ENCODE peak calls at places on chromosomes 5 and 9, in nine cellular contexts. A is OCI-LY7; F is A549; D is astrocyte; G is nephron progenitor cell; U is upper lobe of right lung; Y is transverse colon; O is mucosa of descending colon; N is CD8-positive, alpha-beta T cell. V is an unnamed sample.

GRCh38 chr5:122870219-122870856 is 24.9 kb downstream of the SNX24 start:
- DNase-seq in A (no peak), F (no peak), D (peak), G (no peak), U (no peak), Y (no peak), O (no peak), N (no peak), V (no peak)

GRCh38 chr9:111599948-111600343 is 499 bp upstream of the PTGR1 start:
- DNase-seq in A (no peak), F (peak), D (no peak), G (no peak), U (no peak), Y (no peak), O (no peak), N (no peak), V (no peak)

GRCh38 chr5:72248352-72249032 is 71.5 kb downstream of the MRPS27 start:
- DNase-seq in A (no peak), F (peak), D (peak), G (no peak), U (no peak), Y (peak), O (peak), N (no peak), V (no peak)

GRCh38 chr5:159199225-159199624 is 10.1 kb downstream of the RNF145 start:
- DNase-seq in A (no peak), F (no peak), D (no peak), G (no peak), U (no peak), Y (no peak), O (no peak), N (no peak), V (no peak)

GRCh38 chr5:141664733-141665461 is 13.7 kb upstream of the FCHSD1 start:
- DNase-seq in A (peak), F (peak), D (peak), G (peak), U (peak), Y (peak), O (peak), N (peak), V (peak)

GRCh38 chr9:104557179-104557634 is 11.8 kb upstream of the OR13C8 start:
- DNase-seq in A (peak), F (no peak), D (no peak), G (no peak), U (no peak), Y (no peak), O (no peak), N (no peak), V (no peak)

GRCh38 chr5:99141534-99142135 is 212.8 kb upstream of the CHD1 start:
- DNase-seq in A (no peak), F (peak), D (no peak), G (no peak), U (no peak), Y (no peak), O (no peak), N (no peak), V (no peak)

GRCh38 chr9:135515083-135515511 is 6.1 kb upstream of the LCN1 start:
- DNase-seq in A (no peak), F (no peak), D (no peak), G (no peak), U (peak), Y (no peak), O (no peak), N (no peak), V (peak)

GRCh38 chr5:62689599-62690368 is 111.2 kb downstream of the LRRC70 start:
- DNase-seq in A (no peak), F (no peak), D (no peak), G (no peak), U (no peak), Y (no peak), O (no peak), N (no peak), V (no peak)

GRCh38 chr5:161273410-161273809 is 273.1 kb downstream of the GABRB2 start:
- DNase-seq in A (no peak), F (no peak), D (no peak), G (no peak), U (no peak), Y (no peak), O (no peak), N (no peak), V (no peak)

GRCh38 chr5:28505121-28505520 is 1466.7 kb upstream of the CDH9 start:
- DNase-seq in A (no peak), F (no peak), D (no peak), G (no peak), U (no peak), Y (no peak), O (no peak), N (no peak), V (no peak)

GRCh38 chr9:134570151-134570621 is 71.4 kb upstream of the COL5A1 start:
- DNase-seq in A (no peak), F (no peak), D (no peak), G (no peak), U (peak), Y (no peak), O (no peak), N (no peak), V (no peak)

GRCh38 chr9:37839491-37840461 is 39.2 kb downstream of the DCAF10 start:
- DNase-seq in A (no peak), F (no peak), D (no peak), G (no peak), U (no peak), Y (no peak), O (no peak), N (no peak), V (no peak)

GRCh38 chr5:174464504-174465165 is 259.7 kb upstream of the MSX2 start:
- DNase-seq in A (no peak), F (no peak), D (no peak), G (no peak), U (no peak), Y (no peak), O (no peak), N (no peak), V (no peak)
- TF ChIP-seq CTCF in A (peak), F (no peak), D (peak), G (no peak), U (no peak), Y (no peak), O (no peak), N (no peak), V (no peak)

GRCh38 chr9:33742519-33742918 is 52.8 kb upstream of the PRSS3 start:
- DNase-seq in A (peak), F (peak), D (no peak), G (no peak), U (no peak), Y (no peak), O (no peak), N (no peak), V (no peak)
- TF ChIP-seq CTCF in A (peak), F (peak), D (no peak), G (no peak), U (no peak), Y (no peak), O (no peak), N (no peak), V (no peak)

DNA sequence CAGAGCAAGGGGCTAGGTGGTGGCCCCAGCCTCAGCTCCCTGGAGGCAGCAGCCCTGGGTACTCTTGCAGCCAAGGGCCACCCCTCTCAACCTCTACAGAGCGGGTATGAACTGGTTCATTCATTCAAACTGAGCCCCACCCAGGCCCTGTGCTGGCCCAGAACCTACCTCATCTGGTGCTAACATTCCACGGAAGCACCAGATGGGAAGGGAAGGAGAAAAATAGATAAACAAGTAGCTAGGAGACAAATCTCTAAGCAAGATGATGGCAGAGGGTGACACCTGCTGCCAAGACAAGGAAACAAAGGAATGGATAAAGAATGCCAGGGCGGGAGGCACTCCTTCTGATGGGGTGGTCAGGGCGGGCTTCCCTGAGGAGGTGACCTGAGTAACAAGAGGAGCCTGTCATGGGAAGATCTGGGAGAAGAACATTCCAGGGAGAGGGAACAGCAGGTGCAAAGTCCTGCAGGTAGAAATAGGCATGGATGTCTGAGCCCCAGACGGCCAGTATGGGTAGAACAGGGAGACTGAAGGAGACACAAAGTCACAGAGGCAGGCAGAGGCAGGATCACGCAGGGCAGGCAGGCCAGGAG is 6.1 kb downstream of the ST6GALNAC4 start:
- DNase-seq in A (no peak), F (peak), D (no peak), G (no peak), U (no peak), Y (peak), O (peak), N (no peak), V (no peak)
- TF ChIP-seq CTCF in A (peak), F (peak), D (no peak), G (no peak), U (peak), Y (peak), O (no peak), N (peak), V (no peak)

GRCh38 chr5:132736853-132737833 is at the start of gene KIF3A:
- DNase-seq in A (peak), F (peak), D (peak), G (peak), U (peak), Y (peak), O (peak), N (peak), V (peak)
- TF ChIP-seq CTCF in A (no peak), F (no peak), D (no peak), G (no peak), U (peak), Y (peak), O (no peak), N (peak), V (peak)

DNA sequence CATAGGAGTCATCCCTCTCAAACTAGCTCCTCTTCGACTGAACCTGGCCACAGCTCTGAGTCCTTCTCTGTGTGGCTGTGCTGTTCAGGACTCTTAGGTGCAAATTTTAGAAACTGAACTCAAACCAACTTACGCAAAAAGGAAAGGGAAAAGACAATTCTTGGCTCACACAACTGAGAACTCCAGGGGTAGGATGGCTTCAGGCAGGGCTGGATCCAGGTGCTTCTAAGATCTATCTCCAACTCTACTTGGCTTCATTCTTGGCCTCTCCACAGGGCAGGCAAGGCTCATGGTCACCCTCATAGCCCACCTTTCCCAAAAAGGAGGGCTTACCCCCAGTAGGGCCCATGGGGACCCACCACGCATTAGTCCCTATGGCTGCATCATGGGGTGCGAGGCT is 8.1 kb downstream of the ASS1 start:
- DNase-seq in A (no peak), F (no peak), D (no peak), G (no peak), U (no peak), Y (no peak), O (no peak), N (no peak), V (no peak)
- TF ChIP-seq CTCF in A (no peak), F (no peak), D (no peak), G (no peak), U (no peak), Y (no peak), O (no peak), N (no peak), V (no peak)

DNA sequence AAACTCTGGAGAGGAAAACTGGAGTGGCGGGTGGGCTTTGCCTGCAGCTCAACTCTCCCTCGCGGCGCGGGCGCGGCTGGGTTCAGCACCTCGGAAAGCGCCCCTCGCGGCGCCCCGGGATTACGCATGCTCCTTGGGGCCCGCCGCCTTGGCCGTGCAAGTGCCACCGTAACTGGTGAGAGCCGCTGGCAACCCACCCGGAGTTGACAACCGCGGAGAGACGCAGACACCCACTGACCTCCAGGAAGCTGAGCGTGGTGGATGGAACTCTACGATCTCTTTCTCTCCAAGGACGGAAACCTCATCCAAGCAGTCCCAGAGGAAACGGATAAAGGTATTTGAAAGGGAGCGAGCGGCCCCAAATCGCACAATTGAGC is 194 bp upstream of the RXFP3 start:
- DNase-seq in A (no peak), F (peak), D (peak), G (peak), U (peak), Y (peak), O (peak), N (peak), V (no peak)
- TF ChIP-seq CTCF in A (no peak), F (no peak), D (no peak), G (no peak), U (peak), Y (no peak), O (no peak), N (no peak), V (no peak)

DNA sequence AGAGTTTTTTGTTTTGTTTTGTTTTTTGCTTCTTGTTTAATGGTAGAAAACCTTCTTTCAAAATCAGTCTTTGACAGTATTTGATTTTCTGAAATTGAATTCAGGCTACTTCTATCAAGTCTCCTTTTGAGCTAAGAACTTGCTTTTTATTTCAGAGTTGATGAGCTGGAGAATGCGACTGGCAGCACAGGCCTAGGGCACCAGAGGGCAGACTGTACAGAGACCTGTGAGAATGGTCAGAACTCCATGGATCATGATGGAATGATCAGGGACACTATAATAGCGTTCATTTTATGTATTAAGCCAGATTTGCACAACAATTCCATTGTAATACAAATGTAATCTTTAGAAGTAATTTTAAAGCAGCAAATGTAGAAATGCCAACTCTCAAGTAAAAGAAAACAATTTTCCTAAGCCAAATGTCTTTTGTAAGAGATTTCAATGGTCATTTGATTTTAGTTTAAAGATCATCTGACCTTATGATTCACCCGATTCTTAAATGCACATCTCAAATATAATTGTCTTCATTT is 902.4 kb downstream of the NR2F1-AS1 start:
- DNase-seq in A (no peak), F (peak), D (no peak), G (no peak), U (no peak), Y (no peak), O (no peak), N (no peak), V (no peak)
- TF ChIP-seq CTCF in A (no peak), F (peak), D (no peak), G (peak), U (peak), Y (no peak), O (no peak), N (no peak), V (no peak)

DNA sequence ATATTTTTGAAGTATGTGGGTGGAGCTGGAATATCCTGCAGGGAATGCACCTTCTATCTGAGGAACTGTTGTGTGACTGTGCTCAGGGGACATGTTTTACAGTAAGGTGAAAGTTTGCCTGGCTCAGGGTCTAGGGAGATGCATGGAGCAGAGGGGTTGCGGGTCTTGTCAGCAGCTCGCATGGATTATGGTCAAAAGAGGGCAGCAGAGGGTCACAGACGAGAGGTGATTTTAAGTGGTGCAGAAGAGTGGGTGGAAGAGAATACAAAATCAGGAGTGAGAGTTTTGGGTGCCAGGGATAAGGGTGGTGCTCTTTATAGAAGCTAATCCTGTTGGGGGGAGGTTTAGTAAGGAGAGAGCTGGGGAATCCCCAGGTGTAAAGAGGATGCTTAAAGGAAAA is 53.5 kb upstream of the GRIN3A start:
- DNase-seq in A (peak), F (peak), D (peak), G (peak), U (no peak), Y (peak), O (peak), N (no peak), V (no peak)
- TF ChIP-seq CTCF in A (peak), F (peak), D (peak), G (peak), U (peak), Y (peak), O (peak), N (no peak), V (no peak)

V was measured in CD14-positive monocyte.